ENCODE peak calls at places on chromosomes 1 and 21, in five cellular contexts. One of them, this sample, is unnamed. For H3K27me3, the result is how much of the 10 kb centered on the place peaks cover.

GRCh38 chr1:241482761-241483250 is 36.7 kb downstream of the FH start:
- DNase-seq in mesenchymal stem cell: peak
- DNase-seq in IMR-90: peak
- DNase-seq in neuronal stem cell: no peak
- DNase-seq in H9: no peak
- DNase-seq in this sample: no peak

GRCh38 chr1:69230223-69230622 is 337.5 kb upstream of the LRRC7 start:
- DNase-seq in neuronal stem cell: no peak
- DNase-seq in H9: no peak
- DNase-seq in mesenchymal stem cell: no peak
- DNase-seq in IMR-90: no peak
- DNase-seq in this sample: no peak

GRCh38 chr1:183198463-183198862 is 12.4 kb downstream of the LAMC2 start:
- DNase-seq in mesenchymal stem cell: peak
- DNase-seq in H9: no peak
- DNase-seq in neuronal stem cell: no peak
- DNase-seq in IMR-90: peak
- DNase-seq in this sample: peak

GRCh38 chr1:1335792-1336248 is 4.7 kb downstream of the TAS1R3 start:
- DNase-seq in neuronal stem cell: no peak
- DNase-seq in H9: no peak
- DNase-seq in mesenchymal stem cell: no peak
- DNase-seq in IMR-90: no peak
- DNase-seq in this sample: no peak

GRCh38 chr1:47710075-47711071 is 272.5 kb downstream of the FOXD2 start:
- DNase-seq in neuronal stem cell: peak
- DNase-seq in IMR-90: peak
- DNase-seq in mesenchymal stem cell: peak
- DNase-seq in H9: peak
- DNase-seq in this sample: peak

GRCh38 chr1:38403667-38404066 is 357.1 kb upstream of the POU3F1 start:
- DNase-seq in mesenchymal stem cell: no peak
- DNase-seq in H9: no peak
- DNase-seq in IMR-90: no peak
- DNase-seq in neuronal stem cell: no peak
- DNase-seq in this sample: peak

GRCh38 chr1:27517907-27518718 is 28.1 kb upstream of the WASF2 start:
- DNase-seq in H9: no peak
- DNase-seq in neuronal stem cell: no peak
- DNase-seq in IMR-90: no peak
- DNase-seq in mesenchymal stem cell: no peak
- DNase-seq in this sample: peak

GRCh38 chr1:73901656-73902276 is 296.2 kb downstream of the LRRIQ3 start:
- DNase-seq in H9: no peak
- DNase-seq in neuronal stem cell: no peak
- DNase-seq in mesenchymal stem cell: no peak
- DNase-seq in IMR-90: no peak
- DNase-seq in this sample: no peak

GRCh38 chr21:46114963-46115362 is 17.1 kb downstream of the COL6A2 start:
- DNase-seq in mesenchymal stem cell: no peak
- DNase-seq in IMR-90: no peak
- DNase-seq in H9: no peak
- DNase-seq in neuronal stem cell: no peak
- DNase-seq in this sample: no peak

GRCh38 chr1:241716915-241717651 is 65.0 kb downstream of the WDR64 start:
- DNase-seq in IMR-90: no peak
- DNase-seq in H9: no peak
- DNase-seq in neuronal stem cell: no peak
- DNase-seq in mesenchymal stem cell: no peak
- DNase-seq in this sample: no peak

GRCh38 chr1:184866991-184867788 is 107.1 kb downstream of the NIBAN1 start:
- DNase-seq in mesenchymal stem cell: peak
- DNase-seq in neuronal stem cell: no peak
- DNase-seq in H9: no peak
- DNase-seq in IMR-90: peak
- DNase-seq in this sample: no peak

GRCh38 chr1:21244986-21245687 is 45.1 kb downstream of the ECE1 start:
- DNase-seq in IMR-90: no peak
- DNase-seq in neuronal stem cell: no peak
- DNase-seq in H9: peak
- DNase-seq in mesenchymal stem cell: no peak
- DNase-seq in this sample: peak

GRCh38 chr1:175628548-175629317 is 114.7 kb downstream of the TNR start:
- DNase-seq in mesenchymal stem cell: no peak
- DNase-seq in neuronal stem cell: no peak
- DNase-seq in IMR-90: no peak
- DNase-seq in H9: no peak
- DNase-seq in this sample: no peak

GRCh38 chr1:91005285-91005684 is 16.6 kb downstream of the ZNF644 start:
- DNase-seq in IMR-90: no peak
- DNase-seq in neuronal stem cell: no peak
- DNase-seq in H9: no peak
- DNase-seq in mesenchymal stem cell: no peak
- DNase-seq in this sample: no peak

GRCh38 chr1:216846339-216846738 is 123.1 kb upstream of the ESRRG start:
- DNase-seq in IMR-90: no peak
- DNase-seq in H9: no peak
- DNase-seq in neuronal stem cell: no peak
- DNase-seq in mesenchymal stem cell: no peak
- DNase-seq in this sample: no peak
- H2BK5ac ChIP-seq in IMR-90: no peak
- H2BK5ac ChIP-seq in H9: no peak
- H2BK5ac ChIP-seq in neuronal stem cell: no peak
- H2BK5ac ChIP-seq in mesenchymal stem cell: no peak
- H2BK5ac ChIP-seq in this sample: no peak

GRCh38 chr1:29415861-29416260 is 179.5 kb downstream of the PTPRU start:
- DNase-seq in neuronal stem cell: no peak
- DNase-seq in IMR-90: no peak
- DNase-seq in H9: no peak
- DNase-seq in mesenchymal stem cell: no peak
- DNase-seq in this sample: no peak

GRCh38 chr1:29417558-29417858 is 181.2 kb downstream of the PTPRU start:
- DNase-seq in H9: no peak
- DNase-seq in IMR-90: no peak
- DNase-seq in neuronal stem cell: no peak
- DNase-seq in mesenchymal stem cell: no peak
- DNase-seq in this sample: no peak

GRCh38 chr1:29415156-29415830 is 179.0 kb downstream of the PTPRU start:
- DNase-seq in H9: peak
- DNase-seq in IMR-90: no peak
- DNase-seq in mesenchymal stem cell: no peak
- DNase-seq in neuronal stem cell: no peak
- DNase-seq in this sample: peak

GRCh38 chr1:29416825-29417557 is 180.7 kb downstream of the PTPRU start:
- DNase-seq in neuronal stem cell: no peak
- DNase-seq in H9: no peak
- DNase-seq in IMR-90: no peak
- DNase-seq in mesenchymal stem cell: no peak
- DNase-seq in this sample: no peak

GRCh38 chr1:29416267-29416666 is 179.9 kb downstream of the PTPRU start:
- DNase-seq in H9: peak
- DNase-seq in neuronal stem cell: no peak
- DNase-seq in IMR-90: no peak
- DNase-seq in mesenchymal stem cell: no peak
- DNase-seq in this sample: peak
- H3K27me3 ChIP-seq in H9: under half
- H3K27me3 ChIP-seq in neuronal stem cell: under half
- H3K27me3 ChIP-seq in IMR-90: under half
- H3K27me3 ChIP-seq in mesenchymal stem cell: under half
- H3K27me3 ChIP-seq in this sample: under half

GRCh38 chr1:31655756-31656155 is 11.1 kb upstream of the PEF1 start:
- DNase-seq in neuronal stem cell: no peak
- DNase-seq in H9: no peak
- DNase-seq in mesenchymal stem cell: no peak
- DNase-seq in IMR-90: no peak
- DNase-seq in this sample: no peak
- H2BK120ac ChIP-seq in neuronal stem cell: no peak
- H2BK120ac ChIP-seq in H9: no peak
- H2BK120ac ChIP-seq in mesenchymal stem cell: no peak
- H2BK120ac ChIP-seq in IMR-90: no peak
- H2BK120ac ChIP-seq in this sample: no peak

GRCh38 chr1:226404904-226405222 is 3.0 kb downstream of the PARP1 start:
- DNase-seq in IMR-90: no peak
- DNase-seq in H9: peak
- DNase-seq in neuronal stem cell: no peak
- DNase-seq in mesenchymal stem cell: no peak
- DNase-seq in this sample: peak
- H2BK5ac ChIP-seq in IMR-90: no peak
- H2BK5ac ChIP-seq in H9: no peak
- H2BK5ac ChIP-seq in neuronal stem cell: no peak
- H2BK5ac ChIP-seq in mesenchymal stem cell: no peak
- H2BK5ac ChIP-seq in this sample: no peak

GRCh38 chr1:205470131-205470530 is 14.3 kb upstream of the BLACAT1 start:
- DNase-seq in mesenchymal stem cell: no peak
- DNase-seq in IMR-90: no peak
- DNase-seq in H9: no peak
- DNase-seq in neuronal stem cell: no peak
- DNase-seq in this sample: no peak

GRCh38 chr1:205466612-205467236 is 10.9 kb upstream of the BLACAT1 start:
- DNase-seq in H9: no peak
- DNase-seq in IMR-90: no peak
- DNase-seq in mesenchymal stem cell: no peak
- DNase-seq in neuronal stem cell: no peak
- DNase-seq in this sample: no peak

DNA sequence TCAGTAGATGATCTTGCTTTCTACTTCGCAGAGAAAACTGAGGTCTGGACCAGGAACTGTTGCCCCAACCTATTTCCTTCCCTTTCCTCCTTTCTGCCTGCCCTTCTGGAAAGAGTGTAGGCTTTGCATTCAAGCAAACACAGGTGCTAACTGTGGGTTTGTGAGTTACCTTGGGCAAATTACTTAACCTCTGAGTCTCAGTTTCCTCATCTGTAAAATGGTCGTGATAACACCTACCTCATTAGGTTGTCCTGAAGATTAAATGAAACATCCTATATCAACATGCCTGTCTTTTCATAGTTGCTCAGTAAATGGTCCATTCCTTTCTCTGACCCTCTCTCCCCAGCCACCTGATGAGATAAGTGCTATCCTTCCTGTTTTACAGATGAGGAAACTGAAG is 9.5 kb upstream of the BLACAT1 start:
- DNase-seq in H9: no peak
- DNase-seq in IMR-90: no peak
- DNase-seq in neuronal stem cell: no peak
- DNase-seq in mesenchymal stem cell: no peak
- DNase-seq in this sample: no peak
- H3K27me3 ChIP-seq in H9: under half
- H3K27me3 ChIP-seq in IMR-90: under half
- H3K27me3 ChIP-seq in neuronal stem cell: under half
- H3K27me3 ChIP-seq in mesenchymal stem cell: half or more
- H3K27me3 ChIP-seq in this sample: under half

GRCh38 chr1:109272831-109273547 is 10.0 kb downstream of the PSRC1 start:
- DNase-seq in IMR-90: no peak
- DNase-seq in neuronal stem cell: no peak
- DNase-seq in mesenchymal stem cell: no peak
- DNase-seq in H9: no peak
- DNase-seq in this sample: no peak
- H2BK120ac ChIP-seq in IMR-90: no peak
- H2BK120ac ChIP-seq in neuronal stem cell: no peak
- H2BK120ac ChIP-seq in mesenchymal stem cell: no peak
- H2BK120ac ChIP-seq in H9: no peak
- H2BK120ac ChIP-seq in this sample: no peak

GRCh38 chr1:84722794-84723193 is 32.5 kb upstream of the SSX2IP start:
- DNase-seq in mesenchymal stem cell: no peak
- DNase-seq in H9: no peak
- DNase-seq in neuronal stem cell: no peak
- DNase-seq in IMR-90: peak
- DNase-seq in this sample: no peak

GRCh38 chr1:84721152-84721551 is 30.9 kb upstream of the SSX2IP start:
- DNase-seq in mesenchymal stem cell: peak
- DNase-seq in IMR-90: peak
- DNase-seq in H9: no peak
- DNase-seq in neuronal stem cell: no peak
- DNase-seq in this sample: no peak

GRCh38 chr1:84731519-84731918 is 41.3 kb upstream of the SSX2IP start:
- DNase-seq in neuronal stem cell: no peak
- DNase-seq in IMR-90: no peak
- DNase-seq in H9: no peak
- DNase-seq in mesenchymal stem cell: no peak
- DNase-seq in this sample: no peak

GRCh38 chr1:84724128-84724860 is 34.0 kb upstream of the SSX2IP start:
- DNase-seq in H9: peak
- DNase-seq in mesenchymal stem cell: no peak
- DNase-seq in neuronal stem cell: no peak
- DNase-seq in IMR-90: no peak
- DNase-seq in this sample: peak

GRCh38 chr1:84726593-84727275 is 36.5 kb upstream of the SSX2IP start:
- DNase-seq in neuronal stem cell: no peak
- DNase-seq in H9: no peak
- DNase-seq in IMR-90: peak
- DNase-seq in mesenchymal stem cell: no peak
- DNase-seq in this sample: no peak
- H2BK5ac ChIP-seq in neuronal stem cell: no peak
- H2BK5ac ChIP-seq in H9: no peak
- H2BK5ac ChIP-seq in IMR-90: peak
- H2BK5ac ChIP-seq in mesenchymal stem cell: no peak
- H2BK5ac ChIP-seq in this sample: no peak

GRCh38 chr1:202210370-202210769 is 16.8 kb downstream of the LGR6 start:
- DNase-seq in H9: no peak
- DNase-seq in neuronal stem cell: no peak
- DNase-seq in IMR-90: peak
- DNase-seq in mesenchymal stem cell: no peak
- DNase-seq in this sample: peak

GRCh38 chr1:202213361-202214088 is 19.9 kb downstream of the LGR6 start:
- DNase-seq in IMR-90: no peak
- DNase-seq in H9: peak
- DNase-seq in neuronal stem cell: no peak
- DNase-seq in mesenchymal stem cell: no peak
- DNase-seq in this sample: peak

GRCh38 chr1:202210969-202211368 is 17.4 kb downstream of the LGR6 start:
- DNase-seq in mesenchymal stem cell: no peak
- DNase-seq in IMR-90: no peak
- DNase-seq in neuronal stem cell: no peak
- DNase-seq in H9: no peak
- DNase-seq in this sample: no peak

GRCh38 chr1:202214089-202214843 is 20.7 kb downstream of the LGR6 start:
- DNase-seq in neuronal stem cell: peak
- DNase-seq in IMR-90: no peak
- DNase-seq in H9: peak
- DNase-seq in mesenchymal stem cell: no peak
- DNase-seq in this sample: no peak

DNA sequence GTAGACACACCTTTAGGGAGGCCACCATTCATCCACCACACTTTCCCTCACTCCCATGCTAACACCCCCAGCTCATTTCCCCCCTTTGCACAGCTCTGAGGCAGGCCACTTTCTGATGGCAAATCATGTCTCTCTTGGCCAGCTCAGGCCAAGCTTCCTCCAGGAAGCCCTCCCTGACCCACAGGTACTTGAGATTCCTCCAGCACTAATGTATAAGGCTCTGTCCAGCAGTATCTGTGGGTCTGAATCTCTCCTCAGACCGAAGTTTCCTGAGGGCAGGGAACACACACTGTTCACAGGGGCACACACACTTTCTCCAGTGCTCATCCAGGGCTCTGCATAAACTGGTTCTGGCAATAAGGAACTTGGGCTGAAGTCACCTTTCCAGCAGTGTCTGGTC is 19.2 kb downstream of the LGR6 start:
- DNase-seq in mesenchymal stem cell: no peak
- DNase-seq in H9: no peak
- DNase-seq in IMR-90: no peak
- DNase-seq in neuronal stem cell: no peak
- DNase-seq in this sample: no peak
- H3K27me3 ChIP-seq in mesenchymal stem cell: half or more
- H3K27me3 ChIP-seq in H9: under half
- H3K27me3 ChIP-seq in IMR-90: half or more
- H3K27me3 ChIP-seq in neuronal stem cell: half or more
- H3K27me3 ChIP-seq in this sample: under half

GRCh38 chr1:40922969-40923368 is 56.5 kb upstream of the CTPS1 start:
- DNase-seq in neuronal stem cell: no peak
- DNase-seq in IMR-90: no peak
- DNase-seq in mesenchymal stem cell: no peak
- DNase-seq in H9: peak
- DNase-seq in this sample: no peak
- H2BK120ac ChIP-seq in neuronal stem cell: no peak
- H2BK120ac ChIP-seq in IMR-90: no peak
- H2BK120ac ChIP-seq in mesenchymal stem cell: no peak
- H2BK120ac ChIP-seq in H9: no peak
- H2BK120ac ChIP-seq in this sample: no peak

This sample was measured in mesendoderm.